ENCODE peak calls at places on chromosomes 6 and 20, in ten cellular contexts. R, N, C, B, S, P, I, D, Z and L are unnamed samples. For H3K4me1, the result is how much of the 10 kb centered on the place peaks cover.

GRCh38 chr20:45056473-45057148 is 44.3 kb downstream of the KCNS1 start:
- DNase-seq in R (no peak), N (no peak), C (no peak), B (no peak), S (no peak), P (no peak), I (no peak), D (no peak), Z (no peak), L (no peak)

GRCh38 chr20:47724398-47724797 is 60.9 kb downstream of the SULF2 start:
- DNase-seq in R (no peak), N (no peak), C (no peak), B (peak), S (no peak), P (peak), I (no peak), D (no peak), Z (no peak), L (no peak)

GRCh38 chr6:19301980-19302379 is 535.2 kb upstream of the ID4 start:
- DNase-seq in R (no peak), N (no peak), C (peak), B (peak), S (peak), P (no peak), I (no peak), D (no peak), Z (no peak), L (no peak)

GRCh38 chr20:43650997-43651525 is 15.9 kb upstream of the MYBL2 start:
- DNase-seq in R (no peak), N (peak), C (no peak), B (no peak), S (no peak), P (no peak), I (peak), D (no peak), Z (no peak), L (no peak)

GRCh38 chr6:225121-225721 is 67.1 kb upstream of the DUSP22 start:
- DNase-seq in R (no peak), N (peak), C (no peak), B (no peak), S (peak), P (no peak), I (no peak), D (no peak), Z (no peak), L (no peak)

GRCh38 chr6:111912904-111913303 is 39.7 kb upstream of the FYN start:
- DNase-seq in R (no peak), N (no peak), C (no peak), B (no peak), S (no peak), P (no peak), I (no peak), D (no peak), Z (no peak), L (no peak)

GRCh38 chr6:109372070-109372585 is 10.1 kb downstream of the CD164 start:
- DNase-seq in R (no peak), N (no peak), C (peak), B (no peak), S (no peak), P (no peak), I (no peak), D (no peak), Z (no peak), L (no peak)

GRCh38 chr6:69957990-69958559 is 91.7 kb downstream of the COL19A1 start:
- DNase-seq in R (no peak), N (no peak), C (peak), B (no peak), S (no peak), P (peak), I (no peak), D (no peak), Z (no peak), L (no peak)

GRCh38 chr6:2524090-2524489 is 226.6 kb downstream of the MYLK4 start:
- DNase-seq in R (peak), N (peak), C (no peak), B (no peak), S (no peak), P (no peak), I (no peak), D (no peak), Z (no peak), L (peak)

GRCh38 chr6:147507162-147508072 is 1.1 kb upstream of the SAMD5 start:
- DNase-seq in R (no peak), N (peak), C (peak), B (peak), S (peak), P (peak), I (no peak), D (no peak), Z (peak), L (peak)

GRCh38 chr6:111803384-111803783 is 69.9 kb downstream of the FYN start:
- DNase-seq in R (no peak), N (no peak), C (no peak), B (no peak), S (no peak), P (no peak), I (no peak), D (no peak), Z (no peak), L (no peak)

GRCh38 chr6:49155321-49155720 is 307.7 kb downstream of the MMUT start:
- DNase-seq in R (no peak), N (no peak), C (no peak), B (peak), S (no peak), P (no peak), I (no peak), D (no peak), Z (no peak), L (no peak)

GRCh38 chr20:62815066-62815991 is 1.5 kb upstream of the COL9A3 start:
- DNase-seq in R (no peak), N (peak), C (peak), B (peak), S (no peak), P (no peak), I (no peak), D (no peak), Z (no peak), L (peak)

GRCh38 chr6:103124471-103124870 is 1731.0 kb downstream of the GRIK2 start:
- DNase-seq in R (no peak), N (no peak), C (no peak), B (no peak), S (no peak), P (no peak), I (no peak), D (no peak), Z (no peak), L (no peak)

GRCh38 chr6:103122766-103123601 is 1729.5 kb downstream of the GRIK2 start:
- DNase-seq in R (peak), N (peak), C (peak), B (peak), S (peak), P (peak), I (no peak), D (no peak), Z (peak), L (peak)
- TF ChIP-seq CTCF in R (peak), N (peak), C (peak), B (peak), S (peak), P (peak), I (no peak), D (no peak), Z (no peak), L (peak)

GRCh38 chr6:33748851-33749250 is 2.1 kb upstream of the IP6K3 start:
- DNase-seq in R (no peak), N (no peak), C (no peak), B (peak), S (no peak), P (no peak), I (no peak), D (no peak), Z (no peak), L (no peak)
- H3K4me1 ChIP-seq in R (under half), N (under half), C (under half), B (half or more), S (half or more), P (under half), I (under half), D (under half), Z (under half), L (under half)

DNA sequence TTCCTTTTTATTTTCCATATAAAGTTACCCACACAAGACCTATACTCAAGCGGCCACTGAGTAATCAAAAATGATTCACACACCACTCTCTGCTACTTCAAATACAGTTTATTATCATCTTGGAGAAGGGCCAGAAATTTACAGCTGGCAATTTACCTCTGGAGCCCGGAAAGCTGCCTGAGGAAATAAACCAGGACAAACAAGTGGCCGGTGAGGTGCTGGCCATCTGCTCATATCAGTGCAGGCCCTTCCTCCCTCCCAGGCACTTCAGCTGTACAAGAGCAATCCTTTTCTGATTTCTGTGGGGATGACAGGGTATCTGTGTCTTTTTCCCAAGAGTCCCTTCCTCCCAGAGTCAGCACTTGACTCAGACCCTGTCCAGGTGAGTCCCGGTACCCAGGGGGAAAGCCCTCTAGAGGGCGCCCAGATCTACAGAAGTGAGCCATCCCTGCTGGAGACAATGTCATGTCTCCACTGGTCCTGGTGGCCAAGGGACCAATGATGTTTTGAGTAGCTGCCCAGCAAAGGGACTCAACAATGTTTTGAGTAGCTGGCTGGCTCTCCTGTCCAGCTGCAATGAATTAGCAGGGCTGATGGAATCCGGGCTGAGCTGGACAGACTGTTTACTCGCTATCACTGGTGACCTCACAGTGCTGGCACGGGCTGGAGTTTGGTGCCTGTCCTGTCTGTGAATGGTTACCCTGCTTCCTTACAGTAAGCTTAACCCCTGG is 23.6 kb downstream of the LRP11 start:
- DNase-seq in R (peak), N (peak), C (peak), B (peak), S (peak), P (peak), I (no peak), D (peak), Z (peak), L (peak)
- TF ChIP-seq CTCF in R (peak), N (peak), C (peak), B (peak), S (peak), P (peak), I (peak), D (peak), Z (no peak), L (peak)

DNA sequence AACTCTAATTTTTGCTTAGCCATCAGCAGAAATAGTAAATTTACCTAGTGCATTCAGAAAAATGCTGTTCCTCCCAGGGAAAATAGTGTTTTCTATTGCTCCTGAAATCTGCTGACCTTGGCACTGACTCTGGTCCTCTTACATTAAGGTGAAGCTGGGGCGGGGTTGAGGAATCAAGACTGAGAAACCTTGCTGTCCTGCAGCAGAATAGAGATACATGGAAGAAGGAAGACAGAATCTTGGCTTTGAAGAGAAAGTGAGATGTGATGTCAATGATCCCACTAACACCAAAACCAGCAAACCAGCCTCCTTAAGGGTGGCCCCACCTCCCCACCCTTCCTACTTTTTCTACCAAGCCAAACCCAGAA is 840 bp upstream of the LY86 start:
- DNase-seq in R (no peak), N (no peak), C (no peak), B (no peak), S (no peak), P (no peak), I (no peak), D (no peak), Z (no peak), L (no peak)
- H3K4me1 ChIP-seq in R (under half), N (under half), C (under half), B (under half), S (under half), P (under half), I (half or more), D (under half), Z (under half), L (under half)

DNA sequence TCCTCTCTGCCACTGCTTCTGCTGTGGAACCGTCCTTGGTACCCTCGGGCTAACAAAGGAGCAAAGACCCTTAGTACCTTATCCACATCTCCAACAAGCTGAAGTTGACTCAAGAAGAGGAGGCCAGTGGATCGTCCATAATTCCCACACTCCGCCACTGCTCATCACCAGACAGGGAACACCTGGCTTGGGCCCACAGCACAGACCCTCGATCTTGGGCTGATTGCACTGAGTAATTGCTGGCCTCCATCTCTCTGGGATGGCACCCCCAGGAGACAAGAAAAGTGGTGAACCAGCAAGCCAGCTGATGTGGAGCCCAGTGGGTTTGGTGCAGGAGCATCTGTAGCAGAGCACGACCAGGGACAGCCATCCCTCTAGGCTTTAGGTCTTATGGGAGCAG is 109.4 kb upstream of the GRIK2 start:
- DNase-seq in R (no peak), N (no peak), C (no peak), B (no peak), S (no peak), P (no peak), I (no peak), D (no peak), Z (no peak), L (no peak)
- TF ChIP-seq CTCF in R (no peak), N (no peak), C (no peak), B (no peak), S (no peak), P (no peak), I (no peak), D (no peak), Z (no peak), L (no peak)

GRCh38 chr20:63836335-63837133 is 5.5 kb upstream of the ZBTB46 start:
- DNase-seq in R (no peak), N (no peak), C (no peak), B (no peak), S (no peak), P (no peak), I (no peak), D (no peak), Z (no peak), L (no peak)
- H3K4me1 ChIP-seq in R (under half), N (under half), C (under half), B (under half), S (under half), P (under half), I (half or more), D (under half), Z (under half), L (under half)

GRCh38 chr6:148749678-148750077 is 2.8 kb downstream of the UST start:
- DNase-seq in R (no peak), N (no peak), C (no peak), B (no peak), S (no peak), P (no peak), I (no peak), D (no peak), Z (no peak), L (no peak)

GRCh38 chr6:148745926-148746325 is 904 bp upstream of the UST start:
- DNase-seq in R (no peak), N (no peak), C (peak), B (no peak), S (peak), P (no peak), I (no peak), D (no peak), Z (no peak), L (no peak)

GRCh38 chr6:148747145-148747492 is 289 bp downstream of the UST start:
- DNase-seq in R (no peak), N (no peak), C (no peak), B (no peak), S (peak), P (peak), I (peak), D (peak), Z (peak), L (peak)

GRCh38 chr6:148746363-148747144 is at the start of gene UST:
- DNase-seq in R (peak), N (peak), C (peak), B (peak), S (peak), P (peak), I (peak), D (peak), Z (peak), L (peak)

DNA sequence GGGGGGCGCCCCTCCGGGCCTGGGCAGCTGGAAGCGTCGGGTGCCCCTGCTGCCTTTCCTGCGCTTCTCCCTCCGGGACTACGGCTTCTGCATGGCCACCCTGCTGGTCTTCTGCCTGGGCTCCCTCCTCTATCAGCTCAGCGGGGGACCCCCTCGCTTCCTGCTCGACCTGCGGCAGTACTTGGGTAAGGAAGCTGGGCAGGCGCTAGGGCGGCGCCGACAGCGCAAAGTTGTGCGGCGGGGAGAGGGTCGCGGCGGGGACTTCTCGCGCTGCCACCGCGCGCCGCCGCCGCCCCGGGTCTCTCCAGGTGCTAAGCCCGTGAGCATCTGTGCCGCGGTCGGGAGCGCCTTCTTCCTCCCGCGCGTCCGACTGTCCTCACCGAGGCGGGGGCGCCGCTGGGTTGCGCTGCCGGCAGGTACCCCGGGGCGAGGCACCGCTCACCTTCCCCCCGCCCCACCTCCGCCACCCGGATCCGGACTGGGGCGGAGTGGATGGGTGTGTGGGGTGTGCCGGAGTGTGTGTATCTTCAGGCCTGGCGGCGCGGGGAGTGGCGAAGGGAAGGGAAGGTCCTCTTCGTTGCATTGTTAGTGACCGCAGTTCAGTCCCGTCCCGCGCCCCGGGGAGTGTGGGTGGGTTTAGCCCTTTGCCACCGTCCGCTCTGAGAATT is 797 bp downstream of the UST start:
- DNase-seq in R (peak), N (peak), C (peak), B (peak), S (peak), P (peak), I (peak), D (peak), Z (peak), L (peak)
- TF ChIP-seq CTCF in R (peak), N (peak), C (no peak), B (peak), S (no peak), P (no peak), I (no peak), D (no peak), Z (no peak), L (no peak)

GRCh38 chr6:149859368-149859767 is 4.8 kb downstream of the LRP11 start:
- DNase-seq in R (no peak), N (no peak), C (peak), B (no peak), S (peak), P (no peak), I (no peak), D (no peak), Z (no peak), L (no peak)
- H3K4me1 ChIP-seq in R (under half), N (under half), C (under half), B (under half), S (under half), P (under half), I (under half), D (under half), Z (under half), L (under half)

DNA sequence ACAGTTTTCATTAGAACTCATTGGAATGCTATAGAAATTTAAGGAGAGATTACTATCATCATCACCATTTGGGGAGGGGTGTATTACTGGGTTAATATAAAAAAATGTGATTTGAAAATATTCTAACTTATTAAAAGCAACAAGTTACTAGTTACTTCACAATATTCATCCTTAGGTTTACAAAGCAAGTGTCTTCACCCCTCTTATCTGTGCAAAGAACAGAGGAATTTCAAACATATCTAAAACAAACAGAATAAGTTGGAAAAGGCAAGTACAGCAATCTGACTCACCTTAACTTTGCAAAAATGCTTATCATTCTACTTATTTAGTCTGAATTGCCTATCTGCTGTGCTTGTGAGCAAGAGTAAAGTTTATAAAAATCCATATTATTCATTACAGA is 32.9 kb downstream of the DCBLD1 start:
- DNase-seq in R (no peak), N (no peak), C (peak), B (no peak), S (no peak), P (no peak), I (no peak), D (no peak), Z (no peak), L (no peak)
- TF ChIP-seq CTCF in R (no peak), N (no peak), C (no peak), B (no peak), S (no peak), P (no peak), I (no peak), D (no peak), Z (no peak), L (no peak)